ENCODE peak calls at places on chromosomes 5 and 9, in nine cellular contexts. One of them, this sample, is unnamed.

GRCh38 chr5:170341545-170341944 is 44.0 kb upstream of the LCP2 start:
- DNase-seq in tibial nerve: no peak
- DNase-seq in AG10803: no peak
- DNase-seq in HEK293T: no peak
- DNase-seq in nephron progenitor cell: no peak
- DNase-seq in neural progenitor cell: no peak
- DNase-seq in GM18507: no peak
- DNase-seq in GM04504: no peak
- DNase-seq in activated naive CD4-positive, alpha-beta T cell treated with Interleukin-2 at 50 U/mL for 16 hours: no peak
- DNase-seq in this sample: peak; percentile 15

GRCh38 chr9:16883586-16883985 is 13.1 kb upstream of the BNC2 start:
- DNase-seq in AG10803: no peak
- DNase-seq in HEK293T: no peak
- DNase-seq in GM18507: no peak
- DNase-seq in nephron progenitor cell: no peak
- DNase-seq in activated naive CD4-positive, alpha-beta T cell treated with Interleukin-2 at 50 U/mL for 16 hours: no peak
- DNase-seq in tibial nerve: no peak
- DNase-seq in GM04504: no peak
- DNase-seq in neural progenitor cell: no peak
- DNase-seq in this sample: no peak

GRCh38 chr5:6424110-6424659 is 24.5 kb upstream of the UBE2QL1 start:
- DNase-seq in tibial nerve: no peak
- DNase-seq in GM04504: no peak
- DNase-seq in nephron progenitor cell: no peak
- DNase-seq in AG10803: no peak
- DNase-seq in HEK293T: no peak
- DNase-seq in activated naive CD4-positive, alpha-beta T cell treated with Interleukin-2 at 50 U/mL for 16 hours: no peak
- DNase-seq in neural progenitor cell: no peak
- DNase-seq in GM18507: no peak
- DNase-seq in this sample: no peak

GRCh38 chr5:176650354-176650884 is 3.1 kb downstream of the TSPAN17 start:
- DNase-seq in tibial nerve: no peak
- DNase-seq in nephron progenitor cell: no peak
- DNase-seq in GM04504: no peak
- DNase-seq in activated naive CD4-positive, alpha-beta T cell treated with Interleukin-2 at 50 U/mL for 16 hours: no peak
- DNase-seq in AG10803: no peak
- DNase-seq in neural progenitor cell: peak; percentile 57
- DNase-seq in GM18507: no peak
- DNase-seq in HEK293T: no peak
- DNase-seq in this sample: no peak

GRCh38 chr9:131810351-131811170 is 70.7 kb upstream of the RAPGEF1 start:
- DNase-seq in GM04504: no peak
- DNase-seq in neural progenitor cell: no peak
- DNase-seq in nephron progenitor cell: no peak
- DNase-seq in HEK293T: no peak
- DNase-seq in GM18507: no peak
- DNase-seq in activated naive CD4-positive, alpha-beta T cell treated with Interleukin-2 at 50 U/mL for 16 hours: no peak
- DNase-seq in AG10803: no peak
- DNase-seq in tibial nerve: no peak
- DNase-seq in this sample: no peak

GRCh38 chr9:83322438-83322837 is 215.8 kb downstream of the FRMD3 start:
- DNase-seq in HEK293T: no peak
- DNase-seq in nephron progenitor cell: no peak
- DNase-seq in neural progenitor cell: no peak
- DNase-seq in GM18507: no peak
- DNase-seq in GM04504: peak; percentile 50
- DNase-seq in activated naive CD4-positive, alpha-beta T cell treated with Interleukin-2 at 50 U/mL for 16 hours: no peak
- DNase-seq in tibial nerve: no peak
- DNase-seq in AG10803: peak; percentile 87
- DNase-seq in this sample: no peak

GRCh38 chr5:106269252-106269843 is 1401.4 kb downstream of the EFNA5 start:
- DNase-seq in GM04504: no peak
- DNase-seq in neural progenitor cell: peak; percentile 11
- DNase-seq in nephron progenitor cell: no peak
- DNase-seq in HEK293T: no peak
- DNase-seq in GM18507: no peak
- DNase-seq in tibial nerve: no peak
- DNase-seq in AG10803: peak; percentile 47
- DNase-seq in activated naive CD4-positive, alpha-beta T cell treated with Interleukin-2 at 50 U/mL for 16 hours: no peak
- DNase-seq in this sample: no peak

GRCh38 chr5:37111426-37112382 is 137.5 kb downstream of the CPLANE1 start:
- DNase-seq in neural progenitor cell: no peak
- DNase-seq in nephron progenitor cell: no peak
- DNase-seq in HEK293T: no peak
- DNase-seq in AG10803: no peak
- DNase-seq in GM04504: no peak
- DNase-seq in activated naive CD4-positive, alpha-beta T cell treated with Interleukin-2 at 50 U/mL for 16 hours: no peak
- DNase-seq in GM18507: peak; percentile 35
- DNase-seq in tibial nerve: no peak
- DNase-seq in this sample: no peak

GRCh38 chr9:88243736-88244135 is 105.5 kb upstream of the SPATA31C2 start:
- DNase-seq in GM18507: no peak
- DNase-seq in neural progenitor cell: no peak
- DNase-seq in GM04504: no peak
- DNase-seq in HEK293T: no peak
- DNase-seq in tibial nerve: no peak
- DNase-seq in nephron progenitor cell: no peak
- DNase-seq in AG10803: no peak
- DNase-seq in activated naive CD4-positive, alpha-beta T cell treated with Interleukin-2 at 50 U/mL for 16 hours: no peak
- DNase-seq in this sample: no peak

GRCh38 chr9:121322037-121322736 is 47.9 kb downstream of the STOM start:
- DNase-seq in GM18507: no peak
- DNase-seq in AG10803: peak; percentile 95
- DNase-seq in tibial nerve: no peak
- DNase-seq in activated naive CD4-positive, alpha-beta T cell treated with Interleukin-2 at 50 U/mL for 16 hours: no peak
- DNase-seq in nephron progenitor cell: no peak
- DNase-seq in neural progenitor cell: no peak
- DNase-seq in GM04504: peak; percentile 83
- DNase-seq in HEK293T: no peak
- DNase-seq in this sample: peak; percentile 14

GRCh38 chr9:93677641-93678136 is 101.3 kb downstream of the PHF2 start:
- DNase-seq in HEK293T: no peak
- DNase-seq in AG10803: no peak
- DNase-seq in neural progenitor cell: no peak
- DNase-seq in tibial nerve: no peak
- DNase-seq in nephron progenitor cell: no peak
- DNase-seq in activated naive CD4-positive, alpha-beta T cell treated with Interleukin-2 at 50 U/mL for 16 hours: peak; percentile 1
- DNase-seq in GM18507: no peak
- DNase-seq in GM04504: no peak
- DNase-seq in this sample: peak; percentile 6

GRCh38 chr9:127058645-127059021 is 63.8 kb downstream of the ANGPTL2 start:
- DNase-seq in activated naive CD4-positive, alpha-beta T cell treated with Interleukin-2 at 50 U/mL for 16 hours: no peak
- DNase-seq in GM18507: no peak
- DNase-seq in HEK293T: no peak
- DNase-seq in neural progenitor cell: no peak
- DNase-seq in GM04504: no peak
- DNase-seq in AG10803: no peak
- DNase-seq in nephron progenitor cell: no peak
- DNase-seq in tibial nerve: no peak
- DNase-seq in this sample: no peak

GRCh38 chr9:121399883-121400607 is 30.0 kb upstream of the STOM start:
- DNase-seq in HEK293T: peak; percentile 39
- DNase-seq in nephron progenitor cell: peak; percentile 12
- DNase-seq in GM04504: peak; percentile 47
- DNase-seq in neural progenitor cell: peak; percentile 77
- DNase-seq in tibial nerve: peak; percentile 28
- DNase-seq in activated naive CD4-positive, alpha-beta T cell treated with Interleukin-2 at 50 U/mL for 16 hours: no peak
- DNase-seq in GM18507: peak; percentile 14
- DNase-seq in AG10803: peak; percentile 83
- DNase-seq in this sample: no peak

GRCh38 chr9:107540167-107540566 is 50.6 kb upstream of the KLF4 start:
- DNase-seq in tibial nerve: no peak
- DNase-seq in AG10803: no peak
- DNase-seq in GM18507: no peak
- DNase-seq in activated naive CD4-positive, alpha-beta T cell treated with Interleukin-2 at 50 U/mL for 16 hours: no peak
- DNase-seq in HEK293T: no peak
- DNase-seq in GM04504: no peak
- DNase-seq in nephron progenitor cell: no peak
- DNase-seq in neural progenitor cell: no peak
- DNase-seq in this sample: peak; percentile 21

GRCh38 chr5:144060598-144060997 is 109.9 kb downstream of the YIPF5 start:
- DNase-seq in GM04504: no peak
- DNase-seq in nephron progenitor cell: no peak
- DNase-seq in tibial nerve: no peak
- DNase-seq in activated naive CD4-positive, alpha-beta T cell treated with Interleukin-2 at 50 U/mL for 16 hours: no peak
- DNase-seq in neural progenitor cell: no peak
- DNase-seq in AG10803: peak; percentile 17
- DNase-seq in GM18507: no peak
- DNase-seq in HEK293T: no peak
- DNase-seq in this sample: no peak

GRCh38 chr9:136119259-136120118 is 814 bp upstream of the TMEM250 start:
- DNase-seq in tibial nerve: no peak
- DNase-seq in AG10803: peak; percentile 54
- DNase-seq in GM18507: no peak
- DNase-seq in HEK293T: no peak
- DNase-seq in neural progenitor cell: peak; percentile 51
- DNase-seq in GM04504: no peak
- DNase-seq in nephron progenitor cell: peak; percentile 53
- DNase-seq in activated naive CD4-positive, alpha-beta T cell treated with Interleukin-2 at 50 U/mL for 16 hours: no peak
- DNase-seq in this sample: peak; percentile 36

GRCh38 chr9:36145970-36146369 is 9.4 kb downstream of the GLIPR2 start:
- DNase-seq in HEK293T: no peak
- DNase-seq in AG10803: no peak
- DNase-seq in nephron progenitor cell: no peak
- DNase-seq in GM04504: no peak
- DNase-seq in GM18507: no peak
- DNase-seq in tibial nerve: no peak
- DNase-seq in neural progenitor cell: no peak
- DNase-seq in activated naive CD4-positive, alpha-beta T cell treated with Interleukin-2 at 50 U/mL for 16 hours: no peak
- DNase-seq in this sample: no peak

GRCh38 chr9:83449166-83449565 is 89.0 kb downstream of the FRMD3 start:
- DNase-seq in GM18507: no peak
- DNase-seq in activated naive CD4-positive, alpha-beta T cell treated with Interleukin-2 at 50 U/mL for 16 hours: no peak
- DNase-seq in GM04504: no peak
- DNase-seq in tibial nerve: no peak
- DNase-seq in neural progenitor cell: no peak
- DNase-seq in nephron progenitor cell: no peak
- DNase-seq in HEK293T: no peak
- DNase-seq in AG10803: no peak
- DNase-seq in this sample: no peak

GRCh38 chr5:181152406-181152805 is 5.0 kb downstream of the OR2V2 start:
- DNase-seq in GM18507: no peak
- DNase-seq in neural progenitor cell: no peak
- DNase-seq in AG10803: no peak
- DNase-seq in HEK293T: no peak
- DNase-seq in tibial nerve: no peak
- DNase-seq in nephron progenitor cell: no peak
- DNase-seq in GM04504: no peak
- DNase-seq in activated naive CD4-positive, alpha-beta T cell treated with Interleukin-2 at 50 U/mL for 16 hours: no peak
- DNase-seq in this sample: no peak

GRCh38 chr9:137273616-137274320 is 3.8 kb upstream of the TOR4A start:
- DNase-seq in GM04504: no peak
- DNase-seq in tibial nerve: no peak
- DNase-seq in neural progenitor cell: no peak
- DNase-seq in HEK293T: no peak
- DNase-seq in activated naive CD4-positive, alpha-beta T cell treated with Interleukin-2 at 50 U/mL for 16 hours: no peak
- DNase-seq in GM18507: no peak
- DNase-seq in nephron progenitor cell: no peak
- DNase-seq in AG10803: no peak
- DNase-seq in this sample: no peak

GRCh38 chr9:118674942-118675341 is 694.3 kb downstream of the BRINP1 start:
- DNase-seq in AG10803: no peak
- DNase-seq in GM04504: no peak
- DNase-seq in nephron progenitor cell: no peak
- DNase-seq in GM18507: no peak
- DNase-seq in tibial nerve: no peak
- DNase-seq in HEK293T: no peak
- DNase-seq in activated naive CD4-positive, alpha-beta T cell treated with Interleukin-2 at 50 U/mL for 16 hours: no peak
- DNase-seq in neural progenitor cell: no peak
- DNase-seq in this sample: no peak

GRCh38 chr9:121684381-121685145 is 33.1 kb downstream of the DAB2IP start:
- DNase-seq in AG10803: peak; percentile 29
- DNase-seq in neural progenitor cell: peak; percentile 73
- DNase-seq in GM04504: no peak
- DNase-seq in nephron progenitor cell: peak; percentile 66
- DNase-seq in GM18507: peak; percentile 26
- DNase-seq in activated naive CD4-positive, alpha-beta T cell treated with Interleukin-2 at 50 U/mL for 16 hours: no peak
- DNase-seq in tibial nerve: no peak
- DNase-seq in HEK293T: peak; percentile 64
- DNase-seq in this sample: no peak

GRCh38 chr9:100074989-100075388 is 23.8 kb downstream of the ERP44 start:
- DNase-seq in HEK293T: no peak
- DNase-seq in GM04504: no peak
- DNase-seq in AG10803: no peak
- DNase-seq in neural progenitor cell: no peak
- DNase-seq in GM18507: no peak
- DNase-seq in nephron progenitor cell: no peak
- DNase-seq in tibial nerve: no peak
- DNase-seq in activated naive CD4-positive, alpha-beta T cell treated with Interleukin-2 at 50 U/mL for 16 hours: no peak
- DNase-seq in this sample: no peak

GRCh38 chr9:129776566-129776937 is 23.7 kb upstream of the PTGES start:
- DNase-seq in neural progenitor cell: no peak
- DNase-seq in nephron progenitor cell: no peak
- DNase-seq in AG10803: peak; percentile 56
- DNase-seq in GM04504: no peak
- DNase-seq in tibial nerve: no peak
- DNase-seq in activated naive CD4-positive, alpha-beta T cell treated with Interleukin-2 at 50 U/mL for 16 hours: no peak
- DNase-seq in HEK293T: no peak
- DNase-seq in GM18507: no peak
- DNase-seq in this sample: no peak

GRCh38 chr9:72454871-72455471 is 66.4 kb upstream of the TMC1 start:
- DNase-seq in HEK293T: no peak
- DNase-seq in activated naive CD4-positive, alpha-beta T cell treated with Interleukin-2 at 50 U/mL for 16 hours: no peak
- DNase-seq in tibial nerve: no peak
- DNase-seq in AG10803: no peak
- DNase-seq in nephron progenitor cell: no peak
- DNase-seq in GM04504: no peak
- DNase-seq in GM18507: no peak
- DNase-seq in neural progenitor cell: peak; percentile 85
- DNase-seq in this sample: no peak

GRCh38 chr5:56964173-56964572 is 12.2 kb upstream of the MIER3 start:
- DNase-seq in neural progenitor cell: no peak
- DNase-seq in GM18507: no peak
- DNase-seq in tibial nerve: no peak
- DNase-seq in activated naive CD4-positive, alpha-beta T cell treated with Interleukin-2 at 50 U/mL for 16 hours: no peak
- DNase-seq in GM04504: no peak
- DNase-seq in AG10803: no peak
- DNase-seq in nephron progenitor cell: no peak
- DNase-seq in HEK293T: no peak
- DNase-seq in this sample: no peak

GRCh38 chr9:34654317-34655083 is 2.5 kb downstream of the IL11RA start:
- DNase-seq in nephron progenitor cell: no peak
- DNase-seq in tibial nerve: peak; percentile 65
- DNase-seq in GM18507: no peak
- DNase-seq in AG10803: peak; percentile 91
- DNase-seq in neural progenitor cell: no peak
- DNase-seq in activated naive CD4-positive, alpha-beta T cell treated with Interleukin-2 at 50 U/mL for 16 hours: no peak
- DNase-seq in HEK293T: no peak
- DNase-seq in GM04504: peak; percentile 64
- DNase-seq in this sample: no peak

GRCh38 chr5:28226407-28226806 is 1188.0 kb upstream of the CDH9 start:
- DNase-seq in GM18507: no peak
- DNase-seq in AG10803: no peak
- DNase-seq in neural progenitor cell: no peak
- DNase-seq in GM04504: no peak
- DNase-seq in nephron progenitor cell: no peak
- DNase-seq in activated naive CD4-positive, alpha-beta T cell treated with Interleukin-2 at 50 U/mL for 16 hours: no peak
- DNase-seq in tibial nerve: no peak
- DNase-seq in HEK293T: no peak
- DNase-seq in this sample: no peak

GRCh38 chr9:128254362-128254761 is 21.4 kb downstream of the GOLGA2 start:
- DNase-seq in neural progenitor cell: no peak
- DNase-seq in HEK293T: no peak
- DNase-seq in tibial nerve: no peak
- DNase-seq in AG10803: no peak
- DNase-seq in nephron progenitor cell: no peak
- DNase-seq in activated naive CD4-positive, alpha-beta T cell treated with Interleukin-2 at 50 U/mL for 16 hours: no peak
- DNase-seq in GM04504: no peak
- DNase-seq in GM18507: no peak
- DNase-seq in this sample: no peak

GRCh38 chr5:71910741-71911140 is 191.7 kb downstream of the CARTPT start:
- DNase-seq in tibial nerve: no peak
- DNase-seq in activated naive CD4-positive, alpha-beta T cell treated with Interleukin-2 at 50 U/mL for 16 hours: no peak
- DNase-seq in neural progenitor cell: no peak
- DNase-seq in AG10803: no peak
- DNase-seq in GM04504: no peak
- DNase-seq in nephron progenitor cell: no peak
- DNase-seq in HEK293T: no peak
- DNase-seq in GM18507: no peak
- DNase-seq in this sample: no peak

GRCh38 chr9:112884086-112884485 is 6.6 kb downstream of the SLC46A2 start:
- DNase-seq in activated naive CD4-positive, alpha-beta T cell treated with Interleukin-2 at 50 U/mL for 16 hours: no peak
- DNase-seq in AG10803: peak; percentile 38
- DNase-seq in neural progenitor cell: no peak
- DNase-seq in tibial nerve: no peak
- DNase-seq in GM04504: no peak
- DNase-seq in nephron progenitor cell: peak; percentile 33
- DNase-seq in HEK293T: no peak
- DNase-seq in GM18507: no peak
- DNase-seq in this sample: peak; percentile 46